ENCODE peak calls at places on chromosomes 3 and 15, in six cellular contexts. L is fibroblast of mammary gland, V is gastrocnemius medialis, G is colonic mucosa, I is uterus, B is kidney. Z is an unnamed sample.

GRCh38 chr3:177197934-177198484 is 727 bp upstream of the TBL1XR1 start:
- DNase-seq in L (no peak), V (no peak), I (no peak), B (no peak), G (no peak), Z (no peak)

GRCh38 chr3:50251220-50251619 is 15.2 kb downstream of the GNAI2 start:
- DNase-seq in B (no peak), G (no peak), V (no peak), I (no peak), L (peak), Z (no peak)

GRCh38 chr15:31374489-31374888 is 47.9 kb downstream of the KLF13 start:
- DNase-seq in I (no peak), V (no peak), G (peak), L (no peak), B (no peak), Z (no peak)

GRCh38 chr15:81747477-81747876 is 298.3 kb downstream of the MEX3B start:
- DNase-seq in L (no peak), V (no peak), I (no peak), G (no peak), B (no peak), Z (no peak)

GRCh38 chr3:13305623-13306022 is 114.5 kb downstream of the NUP210 start:
- DNase-seq in I (no peak), G (no peak), V (no peak), B (peak), L (no peak), Z (no peak)

GRCh38 chr15:70701891-70702568 is 61.3 kb downstream of the UACA start:
- DNase-seq in G (no peak), I (no peak), B (no peak), L (peak), V (peak), Z (no peak)

GRCh38 chr3:176663376-176663775 is 533.9 kb downstream of the TBL1XR1 start:
- DNase-seq in I (no peak), V (no peak), L (peak), B (no peak), G (no peak), Z (no peak)

GRCh38 chr3:124277516-124277890 is 285.6 kb upstream of the ROPN1 start:
- DNase-seq in I (peak), V (no peak), B (no peak), L (peak), G (peak), Z (peak)

GRCh38 chr3:33438871-33439270 is 1.3 kb downstream of the UBP1 start:
- DNase-seq in G (no peak), I (no peak), B (no peak), L (peak), V (no peak), Z (no peak)

GRCh38 chr15:95990833-95991232 is 339.7 kb upstream of the NR2F2 start:
- DNase-seq in B (no peak), V (no peak), I (no peak), L (no peak), G (no peak), Z (no peak)

GRCh38 chr3:72288955-72289707 is 504.2 kb upstream of the PROK2 start:
- DNase-seq in V (no peak), I (peak), G (no peak), B (peak), L (no peak), Z (peak)

GRCh38 chr3:172869356-172869755 is 118.8 kb downstream of the ECT2 start:
- DNase-seq in L (peak), G (peak), B (no peak), I (no peak), V (no peak), Z (no peak)

GRCh38 chr15:62163847-62164499 is 1.1 kb downstream of the C2CD4B start:
- DNase-seq in L (no peak), B (peak), I (no peak), V (no peak), G (no peak), Z (no peak)

GRCh38 chr15:75360391-75360790 is 8.0 kb downstream of the MAN2C1 start:
- DNase-seq in V (no peak), B (peak), L (peak), G (no peak), I (no peak), Z (no peak)

GRCh38 chr15:39438795-39439577 is 141.9 kb upstream of the THBS1 start:
- DNase-seq in V (no peak), B (no peak), G (no peak), L (no peak), I (peak), Z (no peak)

GRCh38 chr3:129602730-129603560 is 3.5 kb downstream of the PLXND1 start:
- DNase-seq in L (peak), G (no peak), B (peak), V (peak), I (peak), Z (peak)

GRCh38 chr3:123334056-123334455 is 114.8 kb downstream of the ADCY5 start:
- DNase-seq in G (no peak), I (no peak), B (peak), L (no peak), V (no peak), Z (no peak)

GRCh38 chr3:47007482-47008257 is 28.2 kb downstream of the NBEAL2 start:
- DNase-seq in G (peak), I (peak), V (no peak), L (no peak), B (peak), Z (no peak)

GRCh38 chr15:27990411-27991338 is 108.4 kb downstream of the OCA2 start:
- DNase-seq in L (no peak), B (no peak), G (no peak), V (no peak), I (no peak), Z (no peak)

GRCh38 chr3:51350751-51351150 is 34.3 kb upstream of the MANF start:
- DNase-seq in B (no peak), V (no peak), I (no peak), L (no peak), G (no peak), Z (no peak)

GRCh38 chr3:136929984-136930671 is 27.7 kb upstream of the IL20RB start:
- DNase-seq in L (peak), V (peak), I (peak), G (peak), B (no peak), Z (peak)

GRCh38 chr3:156109989-156110388 is 10.4 kb upstream of the KCNAB1 start:
- DNase-seq in L (no peak), I (peak), G (no peak), V (no peak), B (no peak), Z (no peak)

GRCh38 chr3:191255156-191255555 is 56.1 kb downstream of the OSTN start:
- DNase-seq in L (no peak), B (no peak), G (no peak), I (no peak), V (no peak), Z (no peak)

GRCh38 chr15:52343831-52344230 is 48.2 kb upstream of the MYO5C start:
- DNase-seq in G (no peak), I (no peak), V (no peak), B (no peak), L (no peak), Z (no peak)

GRCh38 chr3:3800685-3801509 is 1.7 kb downstream of the LRRN1 start:
- DNase-seq in V (peak), I (peak), B (peak), L (no peak), G (peak), Z (no peak)

GRCh38 chr15:90986790-90987507 is 7.4 kb downstream of the PRC1 start:
- DNase-seq in B (no peak), G (no peak), L (no peak), V (no peak), I (no peak), Z (no peak)

GRCh38 chr3:52119056-52119455 is 35.2 kb downstream of the POC1A start:
- DNase-seq in G (no peak), L (no peak), V (no peak), B (peak), I (no peak), Z (peak)

GRCh38 chr3:20680990-20681628 is 495.1 kb upstream of the SGO1 start:
- DNase-seq in L (no peak), B (no peak), I (no peak), G (no peak), V (no peak), Z (no peak)

GRCh38 chr15:39631357-39631756 is 50.5 kb downstream of the THBS1 start:
- DNase-seq in G (no peak), V (no peak), B (no peak), I (no peak), L (no peak), Z (no peak)

GRCh38 chr3:151135548-151136337 is 50.3 kb downstream of the MED12L start:
- DNase-seq in L (no peak), V (peak), B (no peak), I (no peak), G (no peak), Z (peak)

GRCh38 chr15:60476713-60477112 is 2.2 kb downstream of the ICE2 start:
- DNase-seq in I (no peak), V (no peak), G (no peak), B (no peak), L (no peak), Z (no peak)

GRCh38 chr15:27628486-27628885 is 470.6 kb downstream of the OCA2 start:
- DNase-seq in V (no peak), G (no peak), L (no peak), I (no peak), B (no peak), Z (no peak)

GRCh38 chr3:193903976-193904375 is 232.0 kb upstream of the HES1 start:
- DNase-seq in G (no peak), L (no peak), B (no peak), V (no peak), I (no peak), Z (no peak)

GRCh38 chr3:46112296-46112695 is 85.0 kb upstream of the XCR1 start:
- DNase-seq in B (no peak), I (no peak), G (no peak), V (no peak), L (peak), Z (no peak)

GRCh38 chr15:68211656-68212320 is 6.7 kb upstream of the CALML4 start:
- DNase-seq in L (no peak), B (no peak), V (no peak), G (no peak), I (no peak), Z (no peak)

GRCh38 chr3:58062469-58062868 is 54.2 kb downstream of the FLNB start:
- DNase-seq in G (no peak), B (no peak), L (peak), I (peak), V (no peak), Z (no peak)

GRCh38 chr3:100776736-100777135 is 67.4 kb downstream of the TFG start:
- DNase-seq in V (no peak), L (peak), B (no peak), I (no peak), G (no peak), Z (no peak)
- TF ChIP-seq CTCF in V (no peak), L (no peak), B (no peak), I (no peak), G (no peak), Z (no peak)

DNA sequence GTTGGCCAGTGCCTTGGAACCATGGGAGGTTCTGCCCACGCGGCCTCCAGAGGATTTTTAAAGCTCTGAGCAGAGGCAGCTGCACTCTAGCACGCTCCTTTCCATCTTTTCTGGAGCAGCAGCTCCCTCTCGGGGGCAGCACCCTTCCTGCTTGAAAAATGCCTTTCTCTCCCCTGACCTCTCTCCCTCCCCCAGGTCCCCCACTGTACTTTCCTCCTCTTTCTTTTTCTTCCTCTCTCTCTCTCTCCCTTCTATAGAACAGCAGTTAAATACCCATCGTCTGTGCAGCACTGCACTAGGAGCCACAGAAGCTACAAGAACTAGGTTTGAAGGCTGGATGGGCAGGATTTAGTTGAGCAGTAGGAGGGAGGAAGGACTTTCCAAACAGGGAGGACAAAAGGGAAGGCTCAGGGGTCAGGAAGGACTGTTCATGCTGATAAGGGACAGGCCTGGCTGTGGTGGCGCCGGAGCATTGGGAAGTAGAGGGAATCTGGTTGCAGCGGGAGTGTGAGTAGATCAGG is 4.4 kb downstream of the ALPK3 start:
- DNase-seq in V (no peak), I (peak), B (no peak), G (no peak), L (peak), Z (peak)
- H3K4me3 ChIP-seq in V (peak), I (no peak), B (no peak), G (no peak), L (no peak), Z (no peak)

DNA sequence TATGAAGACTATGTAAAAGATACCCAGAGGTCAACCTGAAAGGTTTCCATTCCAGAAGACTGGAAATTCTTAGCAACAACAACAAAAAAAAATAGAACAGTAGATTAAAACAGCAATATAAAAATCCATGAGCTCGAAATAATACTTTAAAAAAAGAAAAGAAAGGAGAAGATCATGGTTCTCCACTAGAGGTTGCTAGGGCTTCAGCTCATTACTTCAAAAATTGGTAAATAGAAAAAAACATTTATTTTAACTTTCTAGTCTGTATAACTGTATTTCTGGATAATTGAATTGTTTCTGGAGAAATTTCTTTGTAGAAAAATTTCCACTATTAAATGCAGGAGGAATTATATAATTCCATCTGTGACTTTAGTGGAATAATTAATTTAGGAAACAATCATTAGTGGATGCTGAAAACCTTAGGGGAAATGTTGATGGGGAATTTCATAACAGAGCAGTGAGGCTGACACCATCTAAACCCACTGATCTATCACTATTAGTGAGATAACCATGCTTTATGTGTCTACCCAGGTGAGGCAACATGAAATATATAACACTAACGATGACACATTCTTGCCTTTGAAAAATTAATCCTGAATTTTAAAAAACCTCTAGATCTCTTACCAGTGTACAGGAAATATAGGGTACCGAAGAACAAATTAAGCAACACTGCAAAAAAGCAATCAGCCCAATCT is 62.5 kb upstream of the SNRK start:
- DNase-seq in V (no peak), B (no peak), I (no peak), G (no peak), L (peak), Z (no peak)
- TF ChIP-seq CTCF in V (no peak), B (no peak), I (peak), G (no peak), L (peak), Z (peak)

GRCh38 chr15:44188810-44189209 is 6.3 kb downstream of the FRMD5 start:
- DNase-seq in L (no peak), G (no peak), V (no peak), B (no peak), I (no peak), Z (no peak)

GRCh38 chr15:44195151-44195740 is at the start of gene FRMD5:
- DNase-seq in B (peak), L (peak), G (peak), V (peak), I (peak), Z (peak)

GRCh38 chr15:44193651-44194396 is 1.2 kb downstream of the FRMD5 start:
- DNase-seq in I (no peak), B (no peak), V (no peak), G (peak), L (peak), Z (no peak)

GRCh38 chr15:44199393-44199792 is 4.3 kb upstream of the FRMD5 start:
- DNase-seq in G (no peak), V (no peak), L (no peak), I (no peak), B (no peak), Z (no peak)

DNA sequence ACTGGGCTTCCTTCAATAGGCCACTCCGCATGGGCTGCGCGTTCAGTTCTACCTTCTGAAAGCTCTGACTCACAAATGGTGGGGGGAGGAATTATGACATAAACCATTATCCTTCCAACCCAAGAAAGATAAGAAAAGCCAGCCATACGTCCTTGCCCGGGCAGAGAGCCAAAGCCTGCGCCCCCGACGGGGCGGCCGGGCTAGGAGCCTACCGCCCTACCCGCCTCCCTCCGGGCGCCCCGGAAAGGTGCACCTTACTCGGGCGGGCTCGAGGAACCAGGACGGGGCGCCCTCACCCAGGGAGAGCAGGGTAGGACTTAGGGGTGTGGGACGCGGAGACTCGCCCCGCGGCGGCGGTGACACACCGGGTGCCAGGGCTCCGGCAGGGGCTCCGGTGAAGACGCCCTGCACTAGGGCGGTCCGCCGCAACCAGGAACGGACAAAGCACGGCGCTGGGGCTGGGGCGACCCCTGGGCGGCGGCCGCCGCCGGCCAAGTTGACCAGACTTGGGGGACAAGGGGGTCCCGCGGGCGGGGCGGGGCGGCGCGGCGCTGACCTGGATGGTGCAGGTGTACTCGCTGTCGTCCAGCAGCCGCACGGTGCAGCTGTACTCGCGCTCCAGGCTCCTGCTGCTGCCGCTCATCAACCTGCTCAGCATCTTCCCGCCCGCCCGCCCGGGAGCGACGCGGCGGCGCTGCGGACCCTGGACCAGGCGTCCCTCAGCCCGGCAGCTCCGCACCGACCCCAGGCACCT is 497 bp downstream of the FRMD5 start:
- DNase-seq in L (peak), V (no peak), G (peak), I (peak), B (peak), Z (peak)
- H3K4me3 ChIP-seq in L (peak), V (peak), G (peak), I (peak), B (peak), Z (peak)

GRCh38 chr3:54831091-54831490 is 96.8 kb downstream of the LRTM1 start:
- DNase-seq in V (no peak), L (no peak), B (no peak), I (no peak), G (no peak), Z (no peak)
- TF ChIP-seq CTCF in V (no peak), L (no peak), B (no peak), I (no peak), G (no peak), Z (no peak)